ENCODE peak calls at places on chromosomes 13 and 19, in seven cellular contexts. One of them, this sample, is unnamed.

GRCh38 chr13:78658630-78659449 is at the start of gene OBI1:
- DNase-seq in IMR-90: peak
- DNase-seq in neuronal stem cell: peak
- DNase-seq in mesenchymal stem cell: peak
- DNase-seq in H9: peak
- DNase-seq in H1: peak
- DNase-seq in trophoblast cell: peak
- DNase-seq in this sample: peak

GRCh38 chr13:26604784-26605183 is 47.3 kb downstream of the WASF3 start:
- DNase-seq in IMR-90: no peak
- DNase-seq in neuronal stem cell: no peak
- DNase-seq in mesenchymal stem cell: no peak
- DNase-seq in H9: no peak
- DNase-seq in H1: no peak
- DNase-seq in trophoblast cell: no peak
- DNase-seq in this sample: no peak

GRCh38 chr13:79703772-79704171 is 222.8 kb downstream of the NDFIP2 start:
- DNase-seq in IMR-90: no peak
- DNase-seq in neuronal stem cell: no peak
- DNase-seq in mesenchymal stem cell: no peak
- DNase-seq in H9: no peak
- DNase-seq in H1: no peak
- DNase-seq in trophoblast cell: no peak
- DNase-seq in this sample: no peak

GRCh38 chr19:35318679-35319448 is 10.1 kb upstream of the CD22 start:
- DNase-seq in IMR-90: peak
- DNase-seq in neuronal stem cell: no peak
- DNase-seq in mesenchymal stem cell: peak
- DNase-seq in H9: peak
- DNase-seq in H1: no peak
- DNase-seq in trophoblast cell: peak
- DNase-seq in this sample: no peak

GRCh38 chr13:44058067-44058466 is 178.4 kb downstream of the LACC1 start:
- DNase-seq in IMR-90: no peak
- DNase-seq in neuronal stem cell: no peak
- DNase-seq in mesenchymal stem cell: no peak
- DNase-seq in H9: no peak
- DNase-seq in H1: no peak
- DNase-seq in trophoblast cell: no peak
- DNase-seq in this sample: no peak

GRCh38 chr19:41445575-41445974 is 2.6 kb downstream of the ERICH4 start:
- DNase-seq in IMR-90: no peak
- DNase-seq in neuronal stem cell: no peak
- DNase-seq in mesenchymal stem cell: no peak
- DNase-seq in H9: no peak
- DNase-seq in H1: peak
- DNase-seq in trophoblast cell: no peak
- DNase-seq in this sample: no peak

GRCh38 chr13:59211636-59212035 is 952.1 kb downstream of the DIAPH3 start:
- DNase-seq in IMR-90: no peak
- DNase-seq in neuronal stem cell: no peak
- DNase-seq in mesenchymal stem cell: no peak
- DNase-seq in H9: no peak
- DNase-seq in H1: no peak
- DNase-seq in trophoblast cell: no peak
- DNase-seq in this sample: no peak

GRCh38 chr19:29667941-29668340 is 2.7 kb downstream of the PLEKHF1 start:
- DNase-seq in IMR-90: no peak
- DNase-seq in neuronal stem cell: no peak
- DNase-seq in mesenchymal stem cell: no peak
- DNase-seq in H9: no peak
- DNase-seq in H1: no peak
- DNase-seq in trophoblast cell: no peak
- DNase-seq in this sample: no peak

GRCh38 chr19:31803819-31804446 is 454.7 kb upstream of the TSHZ3 start:
- DNase-seq in IMR-90: no peak
- DNase-seq in neuronal stem cell: no peak
- DNase-seq in mesenchymal stem cell: no peak
- DNase-seq in H9: no peak
- DNase-seq in H1: peak
- DNase-seq in trophoblast cell: no peak
- DNase-seq in this sample: no peak

GRCh38 chr19:869245-870177 is 10.0 kb downstream of the CFD start:
- DNase-seq in IMR-90: peak
- DNase-seq in neuronal stem cell: no peak
- DNase-seq in mesenchymal stem cell: peak
- DNase-seq in H9: no peak
- DNase-seq in H1: no peak
- DNase-seq in trophoblast cell: peak
- DNase-seq in this sample: peak

GRCh38 chr13:101258071-101258470 is 158.2 kb downstream of the NALCN start:
- DNase-seq in IMR-90: peak
- DNase-seq in neuronal stem cell: peak
- DNase-seq in mesenchymal stem cell: peak
- DNase-seq in H9: peak
- DNase-seq in H1: no peak
- DNase-seq in trophoblast cell: peak
- DNase-seq in this sample: peak

GRCh38 chr13:104678161-104678560 is 1611.9 kb upstream of the SLC10A2 start:
- DNase-seq in IMR-90: no peak
- DNase-seq in neuronal stem cell: no peak
- DNase-seq in mesenchymal stem cell: no peak
- DNase-seq in H9: no peak
- DNase-seq in H1: no peak
- DNase-seq in trophoblast cell: no peak
- DNase-seq in this sample: no peak

GRCh38 chr19:1942934-1943555 is 2.1 kb downstream of the CSNK1G2 start:
- DNase-seq in IMR-90: no peak
- DNase-seq in neuronal stem cell: no peak
- DNase-seq in mesenchymal stem cell: peak
- DNase-seq in H9: no peak
- DNase-seq in H1: no peak
- DNase-seq in trophoblast cell: no peak
- DNase-seq in this sample: no peak

GRCh38 chr13:89380101-89380500 is 1708.9 kb downstream of the SLITRK5 start:
- DNase-seq in IMR-90: no peak
- DNase-seq in neuronal stem cell: no peak
- DNase-seq in mesenchymal stem cell: no peak
- DNase-seq in H9: no peak
- DNase-seq in H1: no peak
- DNase-seq in trophoblast cell: no peak
- DNase-seq in this sample: peak

GRCh38 chr13:42548731-42549554 is 25.0 kb upstream of the TNFSF11 start:
- DNase-seq in IMR-90: no peak
- DNase-seq in neuronal stem cell: no peak
- DNase-seq in mesenchymal stem cell: peak
- DNase-seq in H9: no peak
- DNase-seq in H1: no peak
- DNase-seq in trophoblast cell: peak
- DNase-seq in this sample: no peak

GRCh38 chr19:23312515-23312914 is 62.3 kb upstream of the ZNF724 start:
- DNase-seq in IMR-90: peak
- DNase-seq in neuronal stem cell: no peak
- DNase-seq in mesenchymal stem cell: no peak
- DNase-seq in H9: no peak
- DNase-seq in H1: no peak
- DNase-seq in trophoblast cell: peak
- DNase-seq in this sample: no peak

GRCh38 chr19:798415-799075 is 1.3 kb downstream of the PTBP1 start:
- DNase-seq in IMR-90: no peak
- DNase-seq in neuronal stem cell: no peak
- DNase-seq in mesenchymal stem cell: no peak
- DNase-seq in H9: no peak
- DNase-seq in H1: no peak
- DNase-seq in trophoblast cell: peak
- DNase-seq in this sample: no peak

GRCh38 chr19:18366027-18366435 is 19.9 kb upstream of the GDF15 start:
- DNase-seq in IMR-90: no peak
- DNase-seq in neuronal stem cell: no peak
- DNase-seq in mesenchymal stem cell: no peak
- DNase-seq in H9: no peak
- DNase-seq in H1: no peak
- DNase-seq in trophoblast cell: peak
- DNase-seq in this sample: no peak

GRCh38 chr19:2273356-2274184 is 8.4 kb downstream of the PEAK3 start:
- DNase-seq in IMR-90: peak
- DNase-seq in neuronal stem cell: peak
- DNase-seq in mesenchymal stem cell: peak
- DNase-seq in H9: peak
- DNase-seq in H1: peak
- DNase-seq in trophoblast cell: peak
- DNase-seq in this sample: peak

GRCh38 chr13:26976336-26976735 is 195.3 kb downstream of the USP12 start:
- DNase-seq in IMR-90: no peak
- DNase-seq in neuronal stem cell: no peak
- DNase-seq in mesenchymal stem cell: no peak
- DNase-seq in H9: no peak
- DNase-seq in H1: no peak
- DNase-seq in trophoblast cell: no peak
- DNase-seq in this sample: no peak

GRCh38 chr19:36605101-36605838 is at the start of gene ZNF382:
- DNase-seq in IMR-90: peak
- DNase-seq in neuronal stem cell: peak
- DNase-seq in mesenchymal stem cell: peak
- DNase-seq in H9: peak
- DNase-seq in H1: peak
- DNase-seq in trophoblast cell: peak
- DNase-seq in this sample: peak

GRCh38 chr13:98397221-98397620 is 179.7 kb downstream of the STK24 start:
- DNase-seq in IMR-90: peak
- DNase-seq in neuronal stem cell: no peak
- DNase-seq in mesenchymal stem cell: peak
- DNase-seq in H9: no peak
- DNase-seq in H1: no peak
- DNase-seq in trophoblast cell: no peak
- DNase-seq in this sample: no peak

GRCh38 chr19:45901432-45901903 is 945 bp downstream of the MYPOP start:
- DNase-seq in IMR-90: peak
- DNase-seq in neuronal stem cell: no peak
- DNase-seq in mesenchymal stem cell: peak
- DNase-seq in H9: peak
- DNase-seq in H1: no peak
- DNase-seq in trophoblast cell: peak
- DNase-seq in this sample: peak
- H2BK5ac ChIP-seq in IMR-90: no peak
- H2BK5ac ChIP-seq in neuronal stem cell: no peak
- H2BK5ac ChIP-seq in mesenchymal stem cell: no peak
- H2BK5ac ChIP-seq in H9: no peak
- H2BK5ac ChIP-seq in H1: no peak
- H2BK5ac ChIP-seq in trophoblast cell: no peak
- H2BK5ac ChIP-seq in this sample: no peak

DNA sequence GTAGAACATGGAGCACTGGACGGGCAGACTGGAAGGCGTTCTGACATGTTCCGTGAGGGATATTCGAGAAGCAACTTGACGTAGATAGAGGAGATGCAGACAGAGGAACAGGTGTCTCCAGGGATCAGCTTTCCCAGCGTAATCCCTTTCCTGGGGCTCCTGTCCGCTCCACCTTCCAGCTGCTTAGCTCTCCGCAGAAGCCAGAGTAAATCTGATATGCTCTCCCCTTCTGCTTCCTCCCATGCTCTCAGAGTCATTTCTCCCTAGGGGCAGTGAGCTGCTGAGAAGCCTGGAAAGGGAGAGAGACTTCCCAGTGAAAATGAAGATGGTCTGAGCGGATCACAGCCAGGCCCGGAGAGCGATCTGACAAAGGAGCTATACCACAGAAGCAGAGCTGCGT is 23.0 kb upstream of the OLFM4 start:
- DNase-seq in IMR-90: no peak
- DNase-seq in neuronal stem cell: no peak
- DNase-seq in mesenchymal stem cell: no peak
- DNase-seq in H9: no peak
- DNase-seq in H1: no peak
- DNase-seq in trophoblast cell: no peak
- DNase-seq in this sample: no peak
- H2BK5ac ChIP-seq in IMR-90: no peak
- H2BK5ac ChIP-seq in neuronal stem cell: no peak
- H2BK5ac ChIP-seq in mesenchymal stem cell: no peak
- H2BK5ac ChIP-seq in H9: no peak
- H2BK5ac ChIP-seq in H1: no peak
- H2BK5ac ChIP-seq in trophoblast cell: no peak
- H2BK5ac ChIP-seq in this sample: no peak

GRCh38 chr19:8254286-8255001 is 45.3 kb downstream of the CERS4 start:
- DNase-seq in IMR-90: no peak
- DNase-seq in neuronal stem cell: no peak
- DNase-seq in mesenchymal stem cell: no peak
- DNase-seq in H9: no peak
- DNase-seq in H1: no peak
- DNase-seq in trophoblast cell: no peak
- DNase-seq in this sample: no peak

GRCh38 chr19:8255426-8256125 is 46.4 kb downstream of the CERS4 start:
- DNase-seq in IMR-90: no peak
- DNase-seq in neuronal stem cell: no peak
- DNase-seq in mesenchymal stem cell: no peak
- DNase-seq in H9: no peak
- DNase-seq in H1: no peak
- DNase-seq in trophoblast cell: no peak
- DNase-seq in this sample: no peak

GRCh38 chr19:8252922-8253589 is 43.9 kb downstream of the CERS4 start:
- DNase-seq in IMR-90: peak
- DNase-seq in neuronal stem cell: peak
- DNase-seq in mesenchymal stem cell: peak
- DNase-seq in H9: peak
- DNase-seq in H1: peak
- DNase-seq in trophoblast cell: peak
- DNase-seq in this sample: peak

GRCh38 chr19:8251025-8251472 is 41.9 kb downstream of the CERS4 start:
- DNase-seq in IMR-90: peak
- DNase-seq in neuronal stem cell: no peak
- DNase-seq in mesenchymal stem cell: no peak
- DNase-seq in H9: no peak
- DNase-seq in H1: no peak
- DNase-seq in trophoblast cell: no peak
- DNase-seq in this sample: no peak

GRCh38 chr19:8253678-8254077 is 44.5 kb downstream of the CERS4 start:
- DNase-seq in IMR-90: peak
- DNase-seq in neuronal stem cell: no peak
- DNase-seq in mesenchymal stem cell: no peak
- DNase-seq in H9: no peak
- DNase-seq in H1: no peak
- DNase-seq in trophoblast cell: no peak
- DNase-seq in this sample: no peak
- H2BK5ac ChIP-seq in IMR-90: no peak
- H2BK5ac ChIP-seq in neuronal stem cell: no peak
- H2BK5ac ChIP-seq in mesenchymal stem cell: no peak
- H2BK5ac ChIP-seq in H9: no peak
- H2BK5ac ChIP-seq in H1: no peak
- H2BK5ac ChIP-seq in trophoblast cell: no peak
- H2BK5ac ChIP-seq in this sample: no peak

DNA sequence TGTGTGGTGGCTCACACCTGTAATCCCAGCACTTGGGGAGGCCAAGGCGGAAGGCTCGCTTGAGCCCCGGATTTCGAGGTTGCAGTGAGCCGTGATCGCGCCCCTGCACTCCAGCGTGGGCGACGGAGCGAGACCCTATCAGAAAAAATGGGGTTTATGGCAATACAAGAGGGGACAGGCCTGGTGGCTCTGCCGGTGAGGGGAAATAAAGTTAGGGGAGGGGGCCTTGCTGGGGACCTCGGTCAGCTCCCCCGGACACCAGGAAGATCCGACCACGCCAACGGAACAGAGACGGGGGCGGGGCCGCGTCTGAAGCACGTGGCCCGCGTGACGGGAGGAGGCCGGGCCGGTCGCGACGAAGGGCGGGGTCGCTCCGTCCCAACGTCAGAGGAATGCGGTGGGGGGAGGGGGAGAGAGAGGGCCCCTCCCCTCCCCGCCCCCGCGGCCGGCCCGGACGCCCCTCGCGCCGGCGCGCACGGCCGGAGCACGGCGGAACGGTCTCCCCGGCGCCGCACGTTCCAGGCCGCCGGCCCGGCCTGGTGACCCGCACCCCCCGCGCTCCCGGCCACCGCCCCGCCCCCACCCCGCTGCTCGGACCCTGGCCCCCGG is 1.9 kb upstream of the HNRNPL start:
- DNase-seq in IMR-90: peak
- DNase-seq in neuronal stem cell: peak
- DNase-seq in mesenchymal stem cell: peak
- DNase-seq in H9: peak
- DNase-seq in H1: peak
- DNase-seq in trophoblast cell: peak
- DNase-seq in this sample: peak
- H2BK5ac ChIP-seq in IMR-90: peak
- H2BK5ac ChIP-seq in neuronal stem cell: peak
- H2BK5ac ChIP-seq in mesenchymal stem cell: peak
- H2BK5ac ChIP-seq in H9: no peak
- H2BK5ac ChIP-seq in H1: no peak
- H2BK5ac ChIP-seq in trophoblast cell: peak
- H2BK5ac ChIP-seq in this sample: no peak

This sample was measured in mesendoderm.